ENCODE peak calls at places on chromosomes 16 and 17, in seven cellular contexts. One of them, this sample, is unnamed.

GRCh38 chr16:11669380-11670146 is 1.3 kb downstream of the SNN start:
- DNase-seq in K562: no peak
- DNase-seq in GM12878: peak; percentile 33
- DNase-seq in endothelial cell of umbilical vein: peak; percentile 36
- DNase-seq in H1: no peak
- DNase-seq in HCT116: no peak
- DNase-seq in HepG2: no peak
- DNase-seq in this sample: no peak

GRCh38 chr16:16982614-16983013 is 488.1 kb downstream of the XYLT1 start:
- DNase-seq in HepG2: no peak
- DNase-seq in GM12878: no peak
- DNase-seq in endothelial cell of umbilical vein: no peak
- DNase-seq in K562: peak; percentile 13
- DNase-seq in H1: no peak
- DNase-seq in HCT116: no peak
- DNase-seq in this sample: no peak

GRCh38 chr17:48100591-48101011 is 677 bp downstream of the CBX1 start:
- DNase-seq in H1: peak; percentile 78
- DNase-seq in endothelial cell of umbilical vein: no peak
- DNase-seq in K562: peak; percentile 69
- DNase-seq in HCT116: peak; percentile 68
- DNase-seq in GM12878: no peak
- DNase-seq in HepG2: peak; percentile 54
- DNase-seq in this sample: peak; percentile 26

GRCh38 chr17:50051082-50051576 is 4.8 kb upstream of the ITGA3 start:
- DNase-seq in GM12878: no peak
- DNase-seq in endothelial cell of umbilical vein: peak; percentile 55
- DNase-seq in K562: peak; percentile 67
- DNase-seq in H1: no peak
- DNase-seq in HCT116: peak; percentile 96
- DNase-seq in HepG2: no peak
- DNase-seq in this sample: no peak

GRCh38 chr16:24132048-24132796 is 123.9 kb upstream of the CACNG3 start:
- DNase-seq in endothelial cell of umbilical vein: no peak
- DNase-seq in GM12878: no peak
- DNase-seq in HCT116: no peak
- DNase-seq in HepG2: no peak
- DNase-seq in H1: no peak
- DNase-seq in K562: no peak
- DNase-seq in this sample: no peak

GRCh38 chr16:23587726-23588125 is 8.4 kb downstream of the NDUFAB1 start:
- DNase-seq in H1: no peak
- DNase-seq in GM12878: no peak
- DNase-seq in endothelial cell of umbilical vein: no peak
- DNase-seq in HCT116: no peak
- DNase-seq in K562: no peak
- DNase-seq in HepG2: no peak
- DNase-seq in this sample: no peak

GRCh38 chr16:47970291-47970931 is 185.4 kb downstream of the ABCC12 start:
- DNase-seq in GM12878: no peak
- DNase-seq in K562: peak; percentile 15
- DNase-seq in endothelial cell of umbilical vein: peak; percentile 14
- DNase-seq in H1: no peak
- DNase-seq in HepG2: peak; percentile 34
- DNase-seq in HCT116: no peak
- DNase-seq in this sample: no peak

GRCh38 chr16:30996324-30996999 is 11.5 kb downstream of the HSD3B7 start:
- DNase-seq in GM12878: no peak
- DNase-seq in H1: no peak
- DNase-seq in HepG2: peak; percentile 92
- DNase-seq in HCT116: no peak
- DNase-seq in endothelial cell of umbilical vein: peak; percentile 18
- DNase-seq in K562: peak; percentile 34
- DNase-seq in this sample: no peak

GRCh38 chr17:39237586-39237985 is 11.8 kb upstream of the STAC2 start:
- DNase-seq in GM12878: no peak
- DNase-seq in endothelial cell of umbilical vein: no peak
- DNase-seq in H1: no peak
- DNase-seq in HCT116: no peak
- DNase-seq in HepG2: no peak
- DNase-seq in K562: no peak
- DNase-seq in this sample: no peak

GRCh38 chr16:69324013-69324531 is 6.3 kb downstream of the PDF start:
- DNase-seq in K562: no peak
- DNase-seq in HepG2: no peak
- DNase-seq in H1: no peak
- DNase-seq in GM12878: no peak
- DNase-seq in endothelial cell of umbilical vein: no peak
- DNase-seq in HCT116: no peak
- DNase-seq in this sample: no peak

GRCh38 chr17:79595471-79595870 is 15.4 kb downstream of the RBFOX3 start:
- DNase-seq in endothelial cell of umbilical vein: no peak
- DNase-seq in GM12878: no peak
- DNase-seq in HepG2: no peak
- DNase-seq in K562: no peak
- DNase-seq in H1: no peak
- DNase-seq in HCT116: no peak
- DNase-seq in this sample: no peak

GRCh38 chr16:27599606-27600005 is 49.7 kb downstream of the KATNIP start:
- DNase-seq in K562: no peak
- DNase-seq in HepG2: no peak
- DNase-seq in H1: no peak
- DNase-seq in GM12878: no peak
- DNase-seq in HCT116: no peak
- DNase-seq in endothelial cell of umbilical vein: no peak
- DNase-seq in this sample: no peak

GRCh38 chr16:12449374-12449773 is 354.3 kb downstream of the CPPED1 start:
- DNase-seq in GM12878: no peak
- DNase-seq in HepG2: no peak
- DNase-seq in H1: no peak
- DNase-seq in K562: no peak
- DNase-seq in HCT116: no peak
- DNase-seq in endothelial cell of umbilical vein: no peak
- DNase-seq in this sample: no peak

GRCh38 chr17:36667922-36668321 is 66.5 kb downstream of the MRM1 start:
- DNase-seq in endothelial cell of umbilical vein: no peak
- DNase-seq in GM12878: no peak
- DNase-seq in H1: no peak
- DNase-seq in HCT116: no peak
- DNase-seq in K562: no peak
- DNase-seq in HepG2: no peak
- DNase-seq in this sample: no peak

GRCh38 chr17:14330492-14330920 is 29.6 kb downstream of the HS3ST3B1 start:
- DNase-seq in HepG2: peak; percentile 65
- DNase-seq in H1: no peak
- DNase-seq in GM12878: no peak
- DNase-seq in K562: no peak
- DNase-seq in endothelial cell of umbilical vein: no peak
- DNase-seq in HCT116: no peak
- DNase-seq in this sample: no peak

GRCh38 chr16:8862309-8863130 is 6.3 kb downstream of the CARHSP1 start:
- DNase-seq in HepG2: no peak
- DNase-seq in HCT116: no peak
- DNase-seq in K562: no peak
- DNase-seq in GM12878: no peak
- DNase-seq in H1: no peak
- DNase-seq in endothelial cell of umbilical vein: no peak
- DNase-seq in this sample: no peak

GRCh38 chr17:58671969-58672368 is 19.9 kb downstream of the TEX14 start:
- DNase-seq in H1: no peak
- DNase-seq in GM12878: no peak
- DNase-seq in HepG2: no peak
- DNase-seq in K562: peak; percentile 23
- DNase-seq in HCT116: no peak
- DNase-seq in endothelial cell of umbilical vein: no peak
- DNase-seq in this sample: no peak

GRCh38 chr17:3879591-3880417 is 13.0 kb downstream of the CAMKK1 start:
- DNase-seq in endothelial cell of umbilical vein: no peak
- DNase-seq in HCT116: no peak
- DNase-seq in HepG2: no peak
- DNase-seq in GM12878: no peak
- DNase-seq in K562: no peak
- DNase-seq in H1: no peak
- DNase-seq in this sample: no peak

GRCh38 chr17:49125449-49125848 is 7.1 kb upstream of the B4GALNT2 start:
- DNase-seq in GM12878: no peak
- DNase-seq in HCT116: no peak
- DNase-seq in endothelial cell of umbilical vein: no peak
- DNase-seq in H1: no peak
- DNase-seq in HepG2: no peak
- DNase-seq in K562: no peak
- DNase-seq in this sample: no peak

GRCh38 chr17:41635121-41636097 is 11.0 kb upstream of the KRT17 start:
- DNase-seq in H1: no peak
- DNase-seq in K562: no peak
- DNase-seq in HepG2: no peak
- DNase-seq in GM12878: no peak
- DNase-seq in endothelial cell of umbilical vein: no peak
- DNase-seq in HCT116: no peak
- DNase-seq in this sample: no peak

GRCh38 chr17:78597923-78598545 is 20.8 kb upstream of the DNAH17 start:
- DNase-seq in GM12878: no peak
- DNase-seq in endothelial cell of umbilical vein: no peak
- DNase-seq in H1: no peak
- DNase-seq in K562: no peak
- DNase-seq in HepG2: no peak
- DNase-seq in HCT116: no peak
- DNase-seq in this sample: no peak

GRCh38 chr16:66477028-66477515 is 50.0 kb downstream of the BEAN1 start:
- DNase-seq in HCT116: no peak
- DNase-seq in K562: no peak
- DNase-seq in GM12878: no peak
- DNase-seq in H1: no peak
- DNase-seq in HepG2: no peak
- DNase-seq in endothelial cell of umbilical vein: no peak
- DNase-seq in this sample: no peak

GRCh38 chr17:2259769-2260536 is 43.6 kb downstream of the SMG6 start:
- DNase-seq in GM12878: peak; percentile 85
- DNase-seq in HCT116: no peak
- DNase-seq in H1: no peak
- DNase-seq in HepG2: no peak
- DNase-seq in endothelial cell of umbilical vein: no peak
- DNase-seq in K562: no peak
- DNase-seq in this sample: no peak

GRCh38 chr17:75087558-75088453 is at the start of gene SLC16A5:
- DNase-seq in H1: peak; percentile 95
- DNase-seq in K562: peak; percentile 85
- DNase-seq in HCT116: peak; percentile 84
- DNase-seq in HepG2: peak; percentile 91
- DNase-seq in GM12878: no peak
- DNase-seq in endothelial cell of umbilical vein: peak; percentile 81
- DNase-seq in this sample: no peak

GRCh38 chr16:87017388-87018012 is 299.7 kb downstream of the C16orf95 start:
- DNase-seq in K562: no peak
- DNase-seq in H1: no peak
- DNase-seq in GM12878: no peak
- DNase-seq in HepG2: no peak
- DNase-seq in HCT116: peak; percentile 80
- DNase-seq in endothelial cell of umbilical vein: peak; percentile 88
- DNase-seq in this sample: no peak

GRCh38 chr17:78032166-78032565 is 73.7 kb downstream of the TNRC6C start:
- DNase-seq in H1: no peak
- DNase-seq in K562: peak; percentile 64
- DNase-seq in endothelial cell of umbilical vein: no peak
- DNase-seq in HepG2: no peak
- DNase-seq in GM12878: no peak
- DNase-seq in HCT116: no peak
- DNase-seq in this sample: no peak

GRCh38 chr17:75764711-75765421 is at the start of gene GALK1:
- DNase-seq in endothelial cell of umbilical vein: peak; percentile 66
- DNase-seq in HCT116: no peak
- DNase-seq in H1: peak; percentile 82
- DNase-seq in K562: peak; percentile 85
- DNase-seq in HepG2: peak; percentile 59
- DNase-seq in GM12878: no peak
- DNase-seq in this sample: no peak

GRCh38 chr16:13325396-13325795 is 424.0 kb downstream of the SHISA9 start:
- DNase-seq in HCT116: no peak
- DNase-seq in K562: no peak
- DNase-seq in GM12878: no peak
- DNase-seq in HepG2: no peak
- DNase-seq in H1: no peak
- DNase-seq in endothelial cell of umbilical vein: no peak
- DNase-seq in this sample: no peak

GRCh38 chr16:70709961-70710360 is 24.1 kb upstream of the MTSS2 start:
- DNase-seq in HepG2: no peak
- DNase-seq in endothelial cell of umbilical vein: peak; percentile 22
- DNase-seq in H1: no peak
- DNase-seq in GM12878: no peak
- DNase-seq in HCT116: no peak
- DNase-seq in K562: no peak
- DNase-seq in this sample: no peak
- H3K9me3 ChIP-seq in HepG2: no peaks in the 10 kb centered on the region
- H3K9me3 ChIP-seq in endothelial cell of umbilical vein: no peaks in the 10 kb centered on the region
- H3K9me3 ChIP-seq in H1: no peaks in the 10 kb centered on the region
- H3K9me3 ChIP-seq in GM12878: no peaks in the 10 kb centered on the region
- H3K9me3 ChIP-seq in HCT116: no peaks in the 10 kb centered on the region
- H3K9me3 ChIP-seq in K562: no peaks in the 10 kb centered on the region
- H3K9me3 ChIP-seq in this sample: no peaks in the 10 kb centered on the region

DNA sequence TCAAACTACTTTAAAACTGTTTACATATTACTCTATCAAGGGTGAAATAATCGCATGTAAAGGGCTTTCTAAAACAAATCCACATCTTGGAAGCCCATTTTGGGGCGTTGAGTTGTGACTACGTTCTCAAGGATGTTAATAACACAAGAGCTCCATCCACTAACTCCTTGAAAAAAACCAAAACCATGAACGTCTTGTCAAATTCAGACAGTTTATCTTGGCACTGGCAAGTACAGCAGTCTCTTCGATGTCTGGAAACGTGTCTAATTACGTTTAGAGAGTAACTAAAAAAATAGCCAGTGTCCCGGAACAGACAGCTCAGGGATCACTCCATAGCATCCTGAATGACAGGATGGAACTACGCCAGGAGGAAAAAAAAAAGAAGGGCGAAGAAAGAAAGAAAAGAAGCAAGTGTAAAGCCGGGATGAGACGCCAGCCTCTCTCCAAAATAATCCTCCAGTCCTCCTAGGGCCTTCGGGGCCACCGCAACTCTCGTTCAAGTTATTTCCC is 965 bp downstream of the MYO1D start:
- DNase-seq in GM12878: no peak
- DNase-seq in K562: no peak
- DNase-seq in HCT116: no peak
- DNase-seq in endothelial cell of umbilical vein: peak; percentile 59
- DNase-seq in H1: no peak
- DNase-seq in HepG2: no peak
- DNase-seq in this sample: no peak
- TF ChIP-seq EZH2 in GM12878: no peak
- TF ChIP-seq EZH2 in K562: no peak
- TF ChIP-seq EZH2 in HCT116: no peak
- TF ChIP-seq EZH2 in endothelial cell of umbilical vein: no peak
- TF ChIP-seq EZH2 in H1: no peak
- TF ChIP-seq EZH2 in HepG2: no peak
- TF ChIP-seq EZH2 in this sample: no peak

GRCh38 chr17:68443974-68444464 is 13.3 kb downstream of the WIPI1 start:
- DNase-seq in HepG2: no peak
- DNase-seq in GM12878: no peak
- DNase-seq in endothelial cell of umbilical vein: no peak
- DNase-seq in H1: no peak
- DNase-seq in HCT116: no peak
- DNase-seq in K562: no peak
- DNase-seq in this sample: no peak
- TF ChIP-seq POLR2AphosphoS5 in HepG2: no peak
- TF ChIP-seq POLR2AphosphoS5 in GM12878: no peak
- TF ChIP-seq POLR2AphosphoS5 in endothelial cell of umbilical vein: no peak
- TF ChIP-seq POLR2AphosphoS5 in H1: no peak
- TF ChIP-seq POLR2AphosphoS5 in HCT116: no peak
- TF ChIP-seq POLR2AphosphoS5 in K562: no peak
- TF ChIP-seq POLR2AphosphoS5 in this sample: no peak

GRCh38 chr17:60496051-60496450 is 30.0 kb downstream of the APPBP2 start:
- DNase-seq in HCT116: no peak
- DNase-seq in H1: no peak
- DNase-seq in HepG2: no peak
- DNase-seq in endothelial cell of umbilical vein: no peak
- DNase-seq in GM12878: no peak
- DNase-seq in K562: no peak
- DNase-seq in this sample: no peak
- H3K9me3 ChIP-seq in HCT116: peaks cover 4% of the 10 kb centered on the region
- H3K9me3 ChIP-seq in H1: peaks cover 29% of the 10 kb centered on the region
- H3K9me3 ChIP-seq in HepG2: peaks cover 18% of the 10 kb centered on the region
- H3K9me3 ChIP-seq in endothelial cell of umbilical vein: no peaks in the 10 kb centered on the region
- H3K9me3 ChIP-seq in GM12878: peaks cover 21% of the 10 kb centered on the region
- H3K9me3 ChIP-seq in K562: peaks cover 17% of the 10 kb centered on the region
- H3K9me3 ChIP-seq in this sample: no peaks in the 10 kb centered on the region